ENCODE peak calls at places on chromosomes 12 and 14, in eight cellular contexts. M is lung; G is caudate nucleus; E is cardiac muscle cell; A is CD4-positive, CD25-positive, alpha-beta regulatory T cell; J is GM23248; X is psoas muscle; S is adrenal gland. T is an unnamed sample.

GRCh38 chr14:53979747-53980642 is 23.4 kb upstream of the BMP4 start:
- DNase-seq in X (peak; percentile 72), A (no peak), M (no peak), G (no peak), S (peak; percentile 87), J (peak; percentile 56), E (no peak), T (peak; percentile 21)

GRCh38 chr14:53786045-53786444 is 170.6 kb downstream of the BMP4 start:
- DNase-seq in M (no peak), J (no peak), G (no peak), E (no peak), S (no peak), X (no peak), A (no peak), T (no peak)

GRCh38 chr12:129629901-129630300 is 273.9 kb downstream of the TMEM132D start:
- DNase-seq in S (no peak), X (no peak), E (no peak), A (no peak), J (no peak), M (no peak), G (no peak), T (no peak)

GRCh38 chr14:93120522-93120921 is 4.8 kb upstream of the ITPK1 start:
- DNase-seq in X (no peak), J (no peak), E (no peak), G (no peak), M (no peak), S (no peak), A (no peak), T (no peak)

GRCh38 chr14:60101801-60102200 is 10.1 kb downstream of the PCNX4 start:
- DNase-seq in A (no peak), G (no peak), M (no peak), E (no peak), S (no peak), X (no peak), J (peak; percentile 42), T (no peak)

GRCh38 chr12:79935624-79936040 is 735 bp upstream of the PPP1R12A start:
- DNase-seq in M (no peak), E (peak; percentile 44), G (no peak), J (peak; percentile 51), A (no peak), X (no peak), S (no peak), T (peak; percentile 30)

GRCh38 chr12:12726543-12727093 is 9.4 kb downstream of the CDKN1B start:
- DNase-seq in S (no peak), E (no peak), X (no peak), J (peak; percentile 92), M (no peak), A (no peak), G (no peak), T (no peak)

GRCh38 chr12:16587514-16587913 is 18.4 kb downstream of the LMO3 start:
- DNase-seq in M (no peak), J (no peak), X (no peak), G (no peak), S (no peak), A (no peak), E (no peak), T (no peak)

GRCh38 chr12:66066071-66066928 is 64.2 kb downstream of the LLPH start:
- DNase-seq in X (no peak), A (no peak), G (no peak), M (no peak), E (peak; percentile 5), S (no peak), J (peak; percentile 13), T (no peak)

GRCh38 chr12:30602678-30603077 is 93.0 kb downstream of the IPO8 start:
- DNase-seq in J (no peak), A (no peak), E (no peak), M (no peak), G (no peak), S (no peak), X (no peak), T (no peak)

GRCh38 chr14:80146941-80147340 is 64.4 kb downstream of the DIO2 start:
- DNase-seq in A (no peak), E (no peak), S (no peak), M (no peak), X (no peak), G (no peak), J (no peak), T (no peak)

GRCh38 chr12:108609535-108610335 is 11.9 kb upstream of the TMEM119 start:
- DNase-seq in G (no peak), J (peak; percentile 93), A (no peak), S (peak; percentile 67), X (peak; percentile 75), E (peak; percentile 34), M (peak; percentile 64), T (peak; percentile 67)

GRCh38 chr14:91032250-91032649 is 28.2 kb downstream of the RPS6KA5 start:
- DNase-seq in E (no peak), S (no peak), A (no peak), M (no peak), G (no peak), X (no peak), J (no peak), T (no peak)

GRCh38 chr14:91027556-91027955 is 32.9 kb downstream of the RPS6KA5 start:
- DNase-seq in X (no peak), M (no peak), S (no peak), G (no peak), E (peak; percentile 65), J (no peak), A (no peak), T (no peak)

GRCh38 chr14:91031668-91032067 is 28.8 kb downstream of the RPS6KA5 start:
- DNase-seq in A (no peak), G (no peak), M (no peak), X (no peak), E (no peak), J (no peak), S (no peak), T (no peak)

GRCh38 chr14:91029451-91030217 is 30.8 kb downstream of the RPS6KA5 start:
- DNase-seq in M (no peak), X (no peak), E (no peak), G (no peak), A (no peak), S (no peak), J (no peak), T (no peak)
- H3K27ac ChIP-seq in M (no peak overlapping the region), X (no peak overlapping the region), E (peak overlapping the region; percentile 16), G (no peak overlapping the region), A (no peak overlapping the region), S (no peak overlapping the region), J (no peak overlapping the region), T (no peak overlapping the region)

DNA sequence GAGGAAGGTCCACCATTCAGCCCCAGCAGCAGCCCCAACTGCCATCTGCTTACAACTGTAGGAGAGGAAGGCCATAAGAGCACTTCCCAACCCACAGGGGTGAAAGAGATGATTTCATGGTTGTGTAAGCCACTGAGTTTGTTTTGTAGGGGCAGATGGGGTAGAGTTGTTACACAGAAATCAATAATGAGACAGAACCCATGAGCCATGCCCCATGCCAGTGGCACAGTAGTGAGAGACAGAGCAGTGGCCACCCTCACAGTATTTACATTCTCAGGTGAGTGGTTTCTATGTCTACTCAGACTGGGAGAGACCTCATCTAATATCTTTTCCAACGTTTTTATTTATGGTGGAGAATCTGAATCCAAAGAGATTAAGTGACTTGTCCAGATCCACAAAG is 68.6 kb downstream of the NUAK1 start:
- DNase-seq in E (no peak), A (no peak), X (no peak), J (no peak), G (no peak), S (no peak), M (no peak), T (no peak)
- H3K27ac ChIP-seq in E (no peak overlapping the region), A (no peak overlapping the region), X (no peak overlapping the region), J (no peak overlapping the region), G (no peak overlapping the region), S (no peak overlapping the region), M (no peak overlapping the region), T (no peak overlapping the region)

GRCh38 chr14:75121559-75121958 is 5.3 kb downstream of the NEK9 start:
- DNase-seq in J (no peak), S (no peak), X (no peak), G (no peak), M (no peak), A (no peak), E (no peak), T (no peak)

GRCh38 chr14:75125617-75126016 is 1.2 kb downstream of the NEK9 start:
- DNase-seq in S (no peak), J (peak; percentile 85), X (no peak), E (no peak), M (no peak), A (no peak), G (no peak), T (no peak)

GRCh38 chr14:75126679-75127473 is at the start of gene NEK9:
- DNase-seq in X (peak; percentile 92), J (peak; percentile 94), M (peak; percentile 95), A (peak; percentile 87), S (peak; percentile 96), G (peak; percentile 86), E (peak; percentile 84), T (peak; percentile 90)

GRCh38 chr14:75126121-75126544 is 715 bp downstream of the NEK9 start:
- DNase-seq in A (no peak), J (peak; percentile 32), S (no peak), E (no peak), X (no peak), G (no peak), M (no peak), T (no peak)

GRCh38 chr14:75123991-75124390 is 2.9 kb downstream of the NEK9 start:
- DNase-seq in M (peak; percentile 30), S (peak; percentile 74), X (no peak), J (peak; percentile 90), G (no peak), A (no peak), E (no peak), T (peak; percentile 19)
- H3K27ac ChIP-seq in M (peak overlapping the region; percentile 17), S (peak overlapping the region; percentile 26), X (peak overlapping the region; percentile 62), J (peak overlapping the region; percentile 52), G (no peak overlapping the region), A (no peak overlapping the region), E (no peak overlapping the region), T (no peak overlapping the region)

GRCh38 chr14:50774542-50775267 is 56.3 kb downstream of the NIN start:
- DNase-seq in A (no peak), M (no peak), X (no peak), J (peak; percentile 67), E (no peak), S (no peak), G (no peak), T (no peak)

GRCh38 chr14:50778757-50779483 is 52.0 kb downstream of the NIN start:
- DNase-seq in E (no peak), G (no peak), A (no peak), M (no peak), S (no peak), X (no peak), J (peak; percentile 42), T (no peak)

GRCh38 chr14:50773632-50774541 is 57.1 kb downstream of the NIN start:
- DNase-seq in E (peak; percentile 59), G (peak; percentile 39), A (no peak), J (peak; percentile 65), M (no peak), X (peak; percentile 29), S (peak; percentile 71), T (peak; percentile 34)

GRCh38 chr14:50775357-50775756 is 55.6 kb downstream of the NIN start:
- DNase-seq in E (no peak), A (no peak), J (peak; percentile 93), X (no peak), M (no peak), G (no peak), S (no peak), T (no peak)

DNA sequence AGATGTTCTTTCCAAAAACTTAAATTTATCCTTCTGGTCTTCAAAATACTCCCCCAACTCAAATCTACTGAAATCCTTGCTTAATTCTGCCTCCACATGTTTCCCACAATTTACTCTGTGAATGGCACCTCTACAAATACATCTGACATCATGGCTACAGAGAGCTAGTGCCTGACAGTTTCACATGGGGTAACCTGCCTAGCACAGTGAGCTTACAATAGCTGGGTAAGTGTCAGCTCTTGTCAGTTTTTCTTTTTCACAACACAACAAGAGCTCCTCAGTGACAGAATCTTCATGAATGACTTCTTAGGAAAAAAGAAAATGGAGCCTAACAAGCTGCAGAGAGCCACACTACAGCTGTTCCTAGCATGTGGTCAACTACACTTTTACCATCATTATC is 54.4 kb downstream of the NIN start:
- DNase-seq in G (no peak), J (no peak), S (no peak), E (no peak), A (no peak), M (no peak), X (no peak), T (no peak)
- H3K27ac ChIP-seq in G (peak overlapping the region; percentile 7), J (no peak overlapping the region), S (no peak overlapping the region), E (no peak overlapping the region), A (no peak overlapping the region), M (no peak overlapping the region), X (peak overlapping the region; percentile 48), T (no peak overlapping the region)